ENCODE peak calls at places on chromosomes 7 and 10, in seven cellular contexts. One of them, this sample, is unnamed.
A peak's percentile ranks its signal among the peaks of the same experiment; 100 is the strongest.

GRCh38 chr10:17910144-17910789 is 41.5 kb upstream of the SLC39A12 start:
- DNase-seq in central memory CD4-positive, alpha-beta T cell: no peak
- DNase-seq in neural progenitor cell: peak; percentile 70
- DNase-seq in ELR: peak; percentile 79
- DNase-seq in GM18507: no peak
- DNase-seq in adipocyte: peak; percentile 85
- DNase-seq in NB4: peak; percentile 44
- DNase-seq in this sample: peak; percentile 81

GRCh38 chr10:5752301-5752871 is 60.8 kb downstream of the GDI2 start:
- DNase-seq in central memory CD4-positive, alpha-beta T cell: no peak
- DNase-seq in neural progenitor cell: peak; percentile 36
- DNase-seq in ELR: no peak
- DNase-seq in GM18507: no peak
- DNase-seq in adipocyte: no peak
- DNase-seq in NB4: no peak
- DNase-seq in this sample: no peak

GRCh38 chr10:119652361-119652760 is 1.2 kb downstream of the BAG3 start:
- DNase-seq in central memory CD4-positive, alpha-beta T cell: peak; percentile 67
- DNase-seq in neural progenitor cell: peak; percentile 29
- DNase-seq in ELR: peak; percentile 84
- DNase-seq in GM18507: no peak
- DNase-seq in adipocyte: peak; percentile 87
- DNase-seq in NB4: peak; percentile 77
- DNase-seq in this sample: no peak

GRCh38 chr10:60414877-60415585 is 25.4 kb upstream of the ANK3 start:
- DNase-seq in central memory CD4-positive, alpha-beta T cell: no peak
- DNase-seq in neural progenitor cell: peak; percentile 22
- DNase-seq in ELR: peak; percentile 98
- DNase-seq in GM18507: no peak
- DNase-seq in adipocyte: peak; percentile 84
- DNase-seq in NB4: no peak
- DNase-seq in this sample: peak; percentile 48

GRCh38 chr10:59752278-59752940 is 846 bp downstream of the MRLN start:
- DNase-seq in central memory CD4-positive, alpha-beta T cell: no peak
- DNase-seq in neural progenitor cell: no peak
- DNase-seq in ELR: no peak
- DNase-seq in GM18507: no peak
- DNase-seq in adipocyte: no peak
- DNase-seq in NB4: no peak
- DNase-seq in this sample: no peak

GRCh38 chr7:877312-878232 is 1.2 kb downstream of the GET4 start:
- DNase-seq in central memory CD4-positive, alpha-beta T cell: no peak
- DNase-seq in neural progenitor cell: peak; percentile 21
- DNase-seq in ELR: peak; percentile 27
- DNase-seq in GM18507: no peak
- DNase-seq in adipocyte: no peak
- DNase-seq in NB4: peak; percentile 45
- DNase-seq in this sample: peak; percentile 55

GRCh38 chr7:4840097-4840501 is 21.7 kb downstream of the PAPOLB start:
- DNase-seq in central memory CD4-positive, alpha-beta T cell: no peak
- DNase-seq in neural progenitor cell: no peak
- DNase-seq in ELR: no peak
- DNase-seq in GM18507: no peak
- DNase-seq in adipocyte: no peak
- DNase-seq in NB4: no peak
- DNase-seq in this sample: no peak

GRCh38 chr7:159105845-159106614 is 38.6 kb downstream of the VIPR2 start:
- DNase-seq in central memory CD4-positive, alpha-beta T cell: no peak
- DNase-seq in neural progenitor cell: peak; percentile 81
- DNase-seq in ELR: no peak
- DNase-seq in GM18507: no peak
- DNase-seq in adipocyte: no peak
- DNase-seq in NB4: no peak
- DNase-seq in this sample: peak; percentile 43

GRCh38 chr7:5667391-5667790 is 114.1 kb downstream of the RNF216 start:
- DNase-seq in central memory CD4-positive, alpha-beta T cell: no peak
- DNase-seq in neural progenitor cell: no peak
- DNase-seq in ELR: no peak
- DNase-seq in GM18507: no peak
- DNase-seq in adipocyte: no peak
- DNase-seq in NB4: no peak
- DNase-seq in this sample: no peak

This sample was measured in GM23338.